ENCODE peak calls at places on chromosomes 12 and 14, in seven cellular contexts. One of them, this sample, is unnamed.

GRCh38 chr12:91276529-91276928 is 93.9 kb upstream of the DCN start:
- DNase-seq in NCI-H69: no peak
- DNase-seq in naive thymus-derived CD4-positive, alpha-beta T cell: no peak
- DNase-seq in GM04504: peak
- DNase-seq in activated CD4-positive, alpha-beta T cell treated with anti-CD3 and anti-CD28 coated beads, Interleukin-2, amount 50 U/mL, for 1 hour: no peak
- DNase-seq in stimulated activated CD4-positive, alpha-beta T cell treated with anti-CD3 and anti-CD28 coated beads, TNF-alpha, amount 100 ng/mL, for 1 hour: no peak
- DNase-seq in NCI-H1105 treated with DMSO at 0.1 percent for 48 hours: no peak
- DNase-seq in this sample: no peak

GRCh38 chr12:459430-460258 is at the start of gene B4GALNT3:
- DNase-seq in NCI-H1105 treated with DMSO at 0.1 percent for 48 hours: peak
- DNase-seq in naive thymus-derived CD4-positive, alpha-beta T cell: peak
- DNase-seq in activated CD4-positive, alpha-beta T cell treated with anti-CD3 and anti-CD28 coated beads, Interleukin-2, amount 50 U/mL, for 1 hour: peak
- DNase-seq in NCI-H69: peak
- DNase-seq in stimulated activated CD4-positive, alpha-beta T cell treated with anti-CD3 and anti-CD28 coated beads, TNF-alpha, amount 100 ng/mL, for 1 hour: peak
- DNase-seq in GM04504: no peak
- DNase-seq in this sample: no peak

GRCh38 chr14:39374846-39375245 is 57.4 kb downstream of the FBXO33 start:
- DNase-seq in stimulated activated CD4-positive, alpha-beta T cell treated with anti-CD3 and anti-CD28 coated beads, TNF-alpha, amount 100 ng/mL, for 1 hour: no peak
- DNase-seq in activated CD4-positive, alpha-beta T cell treated with anti-CD3 and anti-CD28 coated beads, Interleukin-2, amount 50 U/mL, for 1 hour: no peak
- DNase-seq in naive thymus-derived CD4-positive, alpha-beta T cell: no peak
- DNase-seq in NCI-H1105 treated with DMSO at 0.1 percent for 48 hours: no peak
- DNase-seq in GM04504: peak
- DNase-seq in NCI-H69: no peak
- DNase-seq in this sample: no peak

GRCh38 chr12:124867389-124867930 is 3.8 kb upstream of the SCARB1 start:
- DNase-seq in activated CD4-positive, alpha-beta T cell treated with anti-CD3 and anti-CD28 coated beads, Interleukin-2, amount 50 U/mL, for 1 hour: no peak
- DNase-seq in naive thymus-derived CD4-positive, alpha-beta T cell: no peak
- DNase-seq in NCI-H69: no peak
- DNase-seq in GM04504: no peak
- DNase-seq in stimulated activated CD4-positive, alpha-beta T cell treated with anti-CD3 and anti-CD28 coated beads, TNF-alpha, amount 100 ng/mL, for 1 hour: no peak
- DNase-seq in NCI-H1105 treated with DMSO at 0.1 percent for 48 hours: no peak
- DNase-seq in this sample: no peak

GRCh38 chr14:30966415-30967363 is 58.8 kb upstream of the AP4S1 start:
- DNase-seq in NCI-H69: peak
- DNase-seq in NCI-H1105 treated with DMSO at 0.1 percent for 48 hours: no peak
- DNase-seq in naive thymus-derived CD4-positive, alpha-beta T cell: no peak
- DNase-seq in activated CD4-positive, alpha-beta T cell treated with anti-CD3 and anti-CD28 coated beads, Interleukin-2, amount 50 U/mL, for 1 hour: no peak
- DNase-seq in stimulated activated CD4-positive, alpha-beta T cell treated with anti-CD3 and anti-CD28 coated beads, TNF-alpha, amount 100 ng/mL, for 1 hour: no peak
- DNase-seq in GM04504: no peak
- DNase-seq in this sample: no peak

GRCh38 chr14:60249321-60250251 is 565 bp downstream of the PPM1A start:
- DNase-seq in stimulated activated CD4-positive, alpha-beta T cell treated with anti-CD3 and anti-CD28 coated beads, TNF-alpha, amount 100 ng/mL, for 1 hour: peak
- DNase-seq in NCI-H1105 treated with DMSO at 0.1 percent for 48 hours: peak
- DNase-seq in naive thymus-derived CD4-positive, alpha-beta T cell: peak
- DNase-seq in NCI-H69: peak
- DNase-seq in GM04504: peak
- DNase-seq in activated CD4-positive, alpha-beta T cell treated with anti-CD3 and anti-CD28 coated beads, Interleukin-2, amount 50 U/mL, for 1 hour: peak
- DNase-seq in this sample: no peak

GRCh38 chr12:53381739-53382630 is 2.0 kb downstream of the SP1 start:
- DNase-seq in naive thymus-derived CD4-positive, alpha-beta T cell: peak
- DNase-seq in activated CD4-positive, alpha-beta T cell treated with anti-CD3 and anti-CD28 coated beads, Interleukin-2, amount 50 U/mL, for 1 hour: peak
- DNase-seq in GM04504: no peak
- DNase-seq in NCI-H69: peak
- DNase-seq in stimulated activated CD4-positive, alpha-beta T cell treated with anti-CD3 and anti-CD28 coated beads, TNF-alpha, amount 100 ng/mL, for 1 hour: no peak
- DNase-seq in NCI-H1105 treated with DMSO at 0.1 percent for 48 hours: no peak
- DNase-seq in this sample: no peak

GRCh38 chr14:75068294-75069020 is 984 bp upstream of the ZC2HC1C start:
- DNase-seq in NCI-H69: peak
- DNase-seq in stimulated activated CD4-positive, alpha-beta T cell treated with anti-CD3 and anti-CD28 coated beads, TNF-alpha, amount 100 ng/mL, for 1 hour: no peak
- DNase-seq in naive thymus-derived CD4-positive, alpha-beta T cell: no peak
- DNase-seq in GM04504: no peak
- DNase-seq in activated CD4-positive, alpha-beta T cell treated with anti-CD3 and anti-CD28 coated beads, Interleukin-2, amount 50 U/mL, for 1 hour: no peak
- DNase-seq in NCI-H1105 treated with DMSO at 0.1 percent for 48 hours: peak
- DNase-seq in this sample: no peak

GRCh38 chr12:32226768-32227167 is 120.1 kb downstream of the BICD1 start:
- DNase-seq in stimulated activated CD4-positive, alpha-beta T cell treated with anti-CD3 and anti-CD28 coated beads, TNF-alpha, amount 100 ng/mL, for 1 hour: no peak
- DNase-seq in activated CD4-positive, alpha-beta T cell treated with anti-CD3 and anti-CD28 coated beads, Interleukin-2, amount 50 U/mL, for 1 hour: no peak
- DNase-seq in NCI-H1105 treated with DMSO at 0.1 percent for 48 hours: no peak
- DNase-seq in naive thymus-derived CD4-positive, alpha-beta T cell: no peak
- DNase-seq in GM04504: no peak
- DNase-seq in NCI-H69: no peak
- DNase-seq in this sample: no peak

GRCh38 chr12:32062841-32063240 is 43.8 kb upstream of the BICD1 start:
- DNase-seq in NCI-H69: no peak
- DNase-seq in activated CD4-positive, alpha-beta T cell treated with anti-CD3 and anti-CD28 coated beads, Interleukin-2, amount 50 U/mL, for 1 hour: no peak
- DNase-seq in NCI-H1105 treated with DMSO at 0.1 percent for 48 hours: no peak
- DNase-seq in stimulated activated CD4-positive, alpha-beta T cell treated with anti-CD3 and anti-CD28 coated beads, TNF-alpha, amount 100 ng/mL, for 1 hour: no peak
- DNase-seq in GM04504: no peak
- DNase-seq in naive thymus-derived CD4-positive, alpha-beta T cell: no peak
- DNase-seq in this sample: no peak

GRCh38 chr12:99619389-99620158 is 28.0 kb upstream of the GARIN6 start:
- DNase-seq in NCI-H69: peak
- DNase-seq in stimulated activated CD4-positive, alpha-beta T cell treated with anti-CD3 and anti-CD28 coated beads, TNF-alpha, amount 100 ng/mL, for 1 hour: no peak
- DNase-seq in GM04504: peak
- DNase-seq in naive thymus-derived CD4-positive, alpha-beta T cell: no peak
- DNase-seq in NCI-H1105 treated with DMSO at 0.1 percent for 48 hours: peak
- DNase-seq in activated CD4-positive, alpha-beta T cell treated with anti-CD3 and anti-CD28 coated beads, Interleukin-2, amount 50 U/mL, for 1 hour: no peak
- DNase-seq in this sample: peak

This sample was measured in LNCaP clone FGC.